ENCODE peak calls at places on chromosome 13, in seven cellular contexts. Q is K562, V is MM.1S, I is OCI-LY7, K is uterus, E is dorsolateral prefrontal cortex, G is hepatocyte. O is an unnamed sample.

GRCh38 chr13:48819376-48819775 is 156.3 kb upstream of the FNDC3A start:
- DNase-seq in Q (no peak), V (no peak), I (no peak), K (no peak), E (no peak), G (no peak), O (no peak)

GRCh38 chr13:100710176-100710575 is 35.6 kb upstream of the TMTC4 start:
- DNase-seq in Q (no peak), V (no peak), I (no peak), K (no peak), E (no peak), G (no peak), O (no peak)

GRCh38 chr13:95247857-95248256 is 53.4 kb downstream of the ABCC4 start:
- DNase-seq in Q (peak; percentile 14), V (no peak), I (no peak), K (no peak), E (no peak), G (no peak), O (no peak)

GRCh38 chr13:99909836-99910619 is 61.5 kb downstream of the ZIC5 start:
- DNase-seq in Q (no peak), V (no peak), I (no peak), K (no peak), E (no peak), G (no peak), O (no peak)

GRCh38 chr13:27954406-27954851 is 14.7 kb downstream of the CDX2 start:
- DNase-seq in Q (no peak), V (no peak), I (no peak), K (no peak), E (no peak), G (peak; percentile 76), O (peak; percentile 51)

GRCh38 chr13:85028035-85028434 is 771.2 kb downstream of the SLITRK6 start:
- DNase-seq in Q (no peak), V (no peak), I (no peak), K (no peak), E (no peak), G (no peak), O (no peak)

GRCh38 chr13:99153219-99153618 is 47.4 kb upstream of the UBAC2 start:
- DNase-seq in Q (no peak), V (no peak), I (no peak), K (no peak), E (no peak), G (no peak), O (no peak)

GRCh38 chr13:43883636-43884035 is 3.9 kb downstream of the LACC1 start:
- DNase-seq in Q (no peak), V (no peak), I (no peak), K (no peak), E (no peak), G (no peak), O (no peak)

GRCh38 chr13:102839462-102839861 is 6.4 kb upstream of the ERCC5 start:
- DNase-seq in Q (no peak), V (no peak), I (no peak), K (no peak), E (no peak), G (no peak), O (no peak)

GRCh38 chr13:61880576-61881283 is 465.1 kb upstream of the PCDH20 start:
- DNase-seq in Q (peak; percentile 4), V (peak; percentile 35), I (peak; percentile 41), K (no peak), E (no peak), G (peak; percentile 65), O (no peak)

GRCh38 chr13:53012707-53013106 is 15.9 kb upstream of the OLFM4 start:
- DNase-seq in Q (no peak), V (peak; percentile 16), I (peak; percentile 1), K (no peak), E (no peak), G (no peak), O (no peak)

GRCh38 chr13:46844431-46844830 is 47.5 kb upstream of the ESD start:
- DNase-seq in Q (no peak), V (no peak), I (no peak), K (no peak), E (no peak), G (no peak), O (no peak)

GRCh38 chr13:109273326-109273751 is 513.0 kb downstream of the IRS2 start:
- DNase-seq in Q (no peak), V (no peak), I (no peak), K (no peak), E (no peak), G (no peak), O (no peak)

GRCh38 chr13:51644649-51645048 is 60.4 kb downstream of the WDFY2 start:
- DNase-seq in Q (no peak), V (no peak), I (peak; percentile 7), K (no peak), E (no peak), G (no peak), O (no peak)

GRCh38 chr13:51645154-51645650 is 60.9 kb downstream of the WDFY2 start:
- DNase-seq in Q (no peak), V (no peak), I (peak; percentile 70), K (no peak), E (no peak), G (peak; percentile 47), O (no peak)

GRCh38 chr13:51646041-51646670 is 61.9 kb downstream of the WDFY2 start:
- DNase-seq in Q (no peak), V (no peak), I (no peak), K (no peak), E (no peak), G (no peak), O (no peak)

GRCh38 chr13:51643882-51644281 is 59.6 kb downstream of the WDFY2 start:
- DNase-seq in Q (no peak), V (no peak), I (no peak), K (no peak), E (no peak), G (no peak), O (no peak)

DNA sequence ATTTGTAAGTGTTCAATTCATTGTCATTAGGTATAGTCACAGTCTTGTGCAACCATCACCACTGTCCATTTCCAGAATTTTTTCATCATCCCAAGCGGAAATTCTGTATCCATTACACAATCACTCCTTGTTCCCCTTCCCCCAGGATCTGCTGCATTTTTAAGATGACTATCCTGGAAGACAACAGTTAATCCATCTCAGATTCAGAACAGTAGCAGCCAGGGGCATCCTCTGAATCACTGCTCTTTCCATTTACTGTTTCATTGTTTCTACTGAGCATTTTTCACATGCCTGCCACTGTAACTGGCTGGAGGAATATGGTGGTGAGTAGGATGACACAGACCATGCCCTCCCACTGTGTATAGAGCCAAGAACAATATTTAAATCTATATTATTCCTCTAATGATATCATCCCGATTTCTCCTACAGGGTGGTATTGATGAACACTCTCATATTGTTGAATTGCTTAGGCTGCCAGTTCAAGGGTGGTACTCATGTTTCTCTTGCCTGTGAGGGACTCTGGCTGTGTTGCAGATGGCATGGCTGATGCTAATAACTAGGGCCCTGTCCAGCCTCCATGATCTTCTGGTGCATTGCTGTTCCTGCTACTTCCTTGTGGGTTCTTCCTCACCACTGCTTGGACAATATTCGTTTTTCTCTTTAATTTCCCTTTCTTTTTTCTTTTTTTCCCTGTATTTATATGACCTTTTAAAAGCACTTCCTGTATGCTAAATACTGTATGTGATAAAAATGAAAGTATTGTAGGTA is 59.0 kb downstream of the WDFY2 start:
- DNase-seq in Q (no peak), V (no peak), I (no peak), K (no peak), E (no peak), G (no peak), O (no peak)
- H3K27ac ChIP-seq in Q (no peak overlapping the region), V (no peak overlapping the region), I (no peak overlapping the region), K (no peak overlapping the region), E (no peak overlapping the region), G (no peak overlapping the region), O (no peak overlapping the region)

GRCh38 chr13:113816925-113817859 is 46.7 kb downstream of the GAS6 start:
- DNase-seq in Q (peak; percentile 69), V (peak; percentile 91), I (peak; percentile 83), K (peak; percentile 88), E (peak; percentile 81), G (peak; percentile 95), O (peak; percentile 85)

GRCh38 chr13:113818700-113819295 is 45.1 kb downstream of the GAS6 start:
- DNase-seq in Q (no peak), V (no peak), I (no peak), K (no peak), E (no peak), G (no peak), O (peak; percentile 42)

GRCh38 chr13:113816248-113816924 is 47.5 kb downstream of the GAS6 start:
- DNase-seq in Q (no peak), V (no peak), I (no peak), K (no peak), E (no peak), G (no peak), O (no peak)

GRCh38 chr13:113819341-113819730 is 44.5 kb downstream of the GAS6 start:
- DNase-seq in Q (no peak), V (no peak), I (no peak), K (no peak), E (no peak), G (no peak), O (no peak)

GRCh38 chr13:113817860-113818691 is 45.8 kb downstream of the GAS6 start:
- DNase-seq in Q (no peak), V (no peak), I (no peak), K (no peak), E (no peak), G (no peak), O (no peak)
- H3K27ac ChIP-seq in Q (no peak overlapping the region), V (peak overlapping the region; percentile 30), I (no peak overlapping the region), K (peak overlapping the region; percentile 68), E (no peak overlapping the region), G (no peak overlapping the region), O (no peak overlapping the region)

GRCh38 chr13:107450931-107451330 is 764.4 kb downstream of the LIG4 start:
- DNase-seq in Q (no peak), V (peak; percentile 60), I (no peak), K (no peak), E (no peak), G (no peak), O (no peak)
- H3K27ac ChIP-seq in Q (no peak overlapping the region), V (no peak overlapping the region), I (no peak overlapping the region), K (no peak overlapping the region), E (no peak overlapping the region), G (no peak overlapping the region), O (no peak overlapping the region)

GRCh38 chr13:33283195-33283910 is 2.2 kb downstream of the STARD13 start:
- DNase-seq in Q (no peak), V (no peak), I (no peak), K (no peak), E (no peak), G (no peak), O (no peak)

GRCh38 chr13:33285420-33286124 is at the start of gene STARD13:
- DNase-seq in Q (peak; percentile 10), V (peak; percentile 64), I (no peak), K (peak; percentile 94), E (peak; percentile 95), G (peak; percentile 96), O (peak; percentile 96)

GRCh38 chr13:33281951-33282595 is 3.5 kb downstream of the STARD13 start:
- DNase-seq in Q (no peak), V (no peak), I (no peak), K (no peak), E (no peak), G (no peak), O (no peak)

GRCh38 chr13:33284916-33285315 is 639 bp downstream of the STARD13 start:
- DNase-seq in Q (no peak), V (no peak), I (no peak), K (no peak), E (no peak), G (peak; percentile 23), O (no peak)

DNA sequence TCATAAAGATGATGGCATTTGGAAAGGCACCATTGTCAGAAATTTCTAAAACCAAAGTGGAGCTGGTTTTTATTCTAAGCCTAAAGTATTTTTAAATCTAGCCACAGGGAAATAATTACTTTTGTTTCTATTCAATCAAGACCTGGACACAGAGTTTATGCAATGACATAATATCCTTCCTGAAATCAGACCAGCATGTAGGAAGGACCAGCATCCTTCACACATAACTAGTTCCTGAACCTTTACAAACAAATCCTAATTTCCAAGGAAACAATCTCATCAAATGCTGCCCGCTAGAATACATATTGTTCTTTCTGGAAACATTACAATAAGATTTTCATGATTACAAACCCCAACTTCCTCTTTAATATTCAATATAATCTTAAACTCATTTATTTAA is 1.5 kb downstream of the STARD13 start:
- DNase-seq in Q (no peak), V (no peak), I (no peak), K (no peak), E (no peak), G (no peak), O (no peak)
- H3K27ac ChIP-seq in Q (no peak overlapping the region), V (no peak overlapping the region), I (no peak overlapping the region), K (peak overlapping the region; percentile 94), E (peak overlapping the region; percentile 85), G (peak overlapping the region; percentile 93), O (no peak overlapping the region)